ENCODE peak calls at places on chromosomes 6 and 20, in nine cellular contexts. One of them, this sample, is unnamed.

GRCh38 chr20:45258669-45259068 is 4.3 kb upstream of the SLPI start:
- DNase-seq in mucosa of gallbladder: no peak
- DNase-seq in GM12892: no peak
- DNase-seq in adrenal gland: no peak
- DNase-seq in NCI-H2029: no peak
- DNase-seq in HTR-8/SVneo: no peak
- DNase-seq in heart right ventricle: no peak
- DNase-seq in endothelial cell of umbilical vein: no peak
- DNase-seq in T-helper 2 cell: no peak
- DNase-seq in this sample: no peak

GRCh38 chr6:153790048-153790447 is 249.0 kb upstream of the OPRM1 start:
- DNase-seq in mucosa of gallbladder: peak
- DNase-seq in GM12892: no peak
- DNase-seq in adrenal gland: no peak
- DNase-seq in NCI-H2029: no peak
- DNase-seq in HTR-8/SVneo: peak
- DNase-seq in heart right ventricle: no peak
- DNase-seq in endothelial cell of umbilical vein: no peak
- DNase-seq in T-helper 2 cell: no peak
- DNase-seq in this sample: no peak

GRCh38 chr6:168742146-168742782 is 301.3 kb downstream of the SMOC2 start:
- DNase-seq in mucosa of gallbladder: no peak
- DNase-seq in GM12892: no peak
- DNase-seq in adrenal gland: no peak
- DNase-seq in NCI-H2029: no peak
- DNase-seq in HTR-8/SVneo: no peak
- DNase-seq in heart right ventricle: no peak
- DNase-seq in endothelial cell of umbilical vein: no peak
- DNase-seq in T-helper 2 cell: no peak
- DNase-seq in this sample: no peak

GRCh38 chr6:82030761-82031160 is 216.8 kb downstream of the IBTK start:
- DNase-seq in mucosa of gallbladder: no peak
- DNase-seq in GM12892: no peak
- DNase-seq in adrenal gland: no peak
- DNase-seq in NCI-H2029: no peak
- DNase-seq in HTR-8/SVneo: no peak
- DNase-seq in heart right ventricle: no peak
- DNase-seq in endothelial cell of umbilical vein: peak
- DNase-seq in T-helper 2 cell: no peak
- DNase-seq in this sample: no peak

GRCh38 chr6:162845972-162846371 is 118.2 kb downstream of the PACRG start:
- DNase-seq in mucosa of gallbladder: no peak
- DNase-seq in GM12892: no peak
- DNase-seq in adrenal gland: no peak
- DNase-seq in NCI-H2029: no peak
- DNase-seq in HTR-8/SVneo: no peak
- DNase-seq in heart right ventricle: no peak
- DNase-seq in endothelial cell of umbilical vein: no peak
- DNase-seq in T-helper 2 cell: no peak
- DNase-seq in this sample: no peak

GRCh38 chr6:14035448-14035847 is 82.1 kb upstream of the CD83 start:
- DNase-seq in mucosa of gallbladder: peak
- DNase-seq in GM12892: no peak
- DNase-seq in adrenal gland: no peak
- DNase-seq in NCI-H2029: no peak
- DNase-seq in HTR-8/SVneo: peak
- DNase-seq in heart right ventricle: no peak
- DNase-seq in endothelial cell of umbilical vein: no peak
- DNase-seq in T-helper 2 cell: no peak
- DNase-seq in this sample: no peak

GRCh38 chr6:142478117-142478516 is 176.3 kb downstream of the ADGRG6 start:
- DNase-seq in mucosa of gallbladder: no peak
- DNase-seq in GM12892: no peak
- DNase-seq in adrenal gland: no peak
- DNase-seq in NCI-H2029: no peak
- DNase-seq in HTR-8/SVneo: peak
- DNase-seq in heart right ventricle: no peak
- DNase-seq in endothelial cell of umbilical vein: no peak
- DNase-seq in T-helper 2 cell: peak
- DNase-seq in this sample: no peak

GRCh38 chr6:26205625-26206574 is 118.7 kb downstream of the HFE start:
- DNase-seq in mucosa of gallbladder: no peak
- DNase-seq in GM12892: no peak
- DNase-seq in adrenal gland: no peak
- DNase-seq in NCI-H2029: peak
- DNase-seq in HTR-8/SVneo: no peak
- DNase-seq in heart right ventricle: no peak
- DNase-seq in endothelial cell of umbilical vein: peak
- DNase-seq in T-helper 2 cell: peak
- DNase-seq in this sample: peak

GRCh38 chr6:8939615-8940014 is 504.3 kb upstream of the SLC35B3 start:
- DNase-seq in mucosa of gallbladder: no peak
- DNase-seq in GM12892: no peak
- DNase-seq in adrenal gland: no peak
- DNase-seq in NCI-H2029: peak
- DNase-seq in HTR-8/SVneo: peak
- DNase-seq in heart right ventricle: no peak
- DNase-seq in endothelial cell of umbilical vein: no peak
- DNase-seq in T-helper 2 cell: no peak
- DNase-seq in this sample: peak

GRCh38 chr6:127880452-127880851 is 20.4 kb downstream of the THEMIS start:
- DNase-seq in mucosa of gallbladder: no peak
- DNase-seq in GM12892: no peak
- DNase-seq in adrenal gland: no peak
- DNase-seq in NCI-H2029: no peak
- DNase-seq in HTR-8/SVneo: no peak
- DNase-seq in heart right ventricle: no peak
- DNase-seq in endothelial cell of umbilical vein: no peak
- DNase-seq in T-helper 2 cell: peak
- DNase-seq in this sample: no peak

GRCh38 chr6:155832596-155832995 is 377.0 kb upstream of the NOX3 start:
- DNase-seq in mucosa of gallbladder: no peak
- DNase-seq in GM12892: no peak
- DNase-seq in adrenal gland: no peak
- DNase-seq in NCI-H2029: no peak
- DNase-seq in HTR-8/SVneo: peak
- DNase-seq in heart right ventricle: no peak
- DNase-seq in endothelial cell of umbilical vein: peak
- DNase-seq in T-helper 2 cell: no peak
- DNase-seq in this sample: no peak

GRCh38 chr6:27531772-27532459 is 59.0 kb upstream of the ZNF184 start:
- DNase-seq in mucosa of gallbladder: no peak
- DNase-seq in GM12892: no peak
- DNase-seq in adrenal gland: no peak
- DNase-seq in NCI-H2029: no peak
- DNase-seq in HTR-8/SVneo: no peak
- DNase-seq in heart right ventricle: no peak
- DNase-seq in endothelial cell of umbilical vein: no peak
- DNase-seq in T-helper 2 cell: no peak
- DNase-seq in this sample: no peak

GRCh38 chr6:34888441-34888820 is 589 bp upstream of the TAF11 start:
- DNase-seq in mucosa of gallbladder: no peak
- DNase-seq in GM12892: no peak
- DNase-seq in adrenal gland: no peak
- DNase-seq in NCI-H2029: no peak
- DNase-seq in HTR-8/SVneo: no peak
- DNase-seq in heart right ventricle: no peak
- DNase-seq in endothelial cell of umbilical vein: no peak
- DNase-seq in T-helper 2 cell: no peak
- DNase-seq in this sample: no peak

GRCh38 chr20:47330933-47331708 is 25.4 kb downstream of the ZMYND8 start:
- DNase-seq in mucosa of gallbladder: no peak
- DNase-seq in GM12892: no peak
- DNase-seq in adrenal gland: peak
- DNase-seq in NCI-H2029: no peak
- DNase-seq in HTR-8/SVneo: peak
- DNase-seq in heart right ventricle: no peak
- DNase-seq in endothelial cell of umbilical vein: peak
- DNase-seq in T-helper 2 cell: no peak
- DNase-seq in this sample: no peak

GRCh38 chr6:169194737-169195136 is 58.9 kb downstream of the THBS2 start:
- DNase-seq in mucosa of gallbladder: no peak
- DNase-seq in GM12892: no peak
- DNase-seq in adrenal gland: no peak
- DNase-seq in NCI-H2029: no peak
- DNase-seq in HTR-8/SVneo: no peak
- DNase-seq in heart right ventricle: no peak
- DNase-seq in endothelial cell of umbilical vein: no peak
- DNase-seq in T-helper 2 cell: no peak
- DNase-seq in this sample: no peak

GRCh38 chr6:42979523-42980177 is 669 bp upstream of the PEX6 start:
- DNase-seq in mucosa of gallbladder: no peak
- DNase-seq in GM12892: no peak
- DNase-seq in adrenal gland: no peak
- DNase-seq in NCI-H2029: no peak
- DNase-seq in HTR-8/SVneo: peak
- DNase-seq in heart right ventricle: no peak
- DNase-seq in endothelial cell of umbilical vein: no peak
- DNase-seq in T-helper 2 cell: peak
- DNase-seq in this sample: no peak

GRCh38 chr6:95176322-95176721 is 401.0 kb upstream of the MANEA start:
- DNase-seq in mucosa of gallbladder: no peak
- DNase-seq in GM12892: no peak
- DNase-seq in adrenal gland: no peak
- DNase-seq in NCI-H2029: no peak
- DNase-seq in HTR-8/SVneo: no peak
- DNase-seq in heart right ventricle: no peak
- DNase-seq in endothelial cell of umbilical vein: no peak
- DNase-seq in T-helper 2 cell: no peak
- DNase-seq in this sample: no peak

GRCh38 chr20:43722153-43722505 is 4.7 kb downstream of the GTSF1L start:
- DNase-seq in mucosa of gallbladder: no peak
- DNase-seq in GM12892: no peak
- DNase-seq in adrenal gland: no peak
- DNase-seq in NCI-H2029: no peak
- DNase-seq in HTR-8/SVneo: no peak
- DNase-seq in heart right ventricle: no peak
- DNase-seq in endothelial cell of umbilical vein: no peak
- DNase-seq in T-helper 2 cell: peak
- DNase-seq in this sample: no peak

GRCh38 chr20:20210327-20210726 is 157.6 kb upstream of the INSM1 start:
- DNase-seq in mucosa of gallbladder: no peak
- DNase-seq in GM12892: no peak
- DNase-seq in adrenal gland: no peak
- DNase-seq in NCI-H2029: no peak
- DNase-seq in HTR-8/SVneo: no peak
- DNase-seq in heart right ventricle: peak
- DNase-seq in endothelial cell of umbilical vein: no peak
- DNase-seq in T-helper 2 cell: no peak
- DNase-seq in this sample: no peak

GRCh38 chr20:38290829-38291581 is 13.0 kb upstream of the BPI start:
- DNase-seq in mucosa of gallbladder: no peak
- DNase-seq in GM12892: no peak
- DNase-seq in adrenal gland: no peak
- DNase-seq in NCI-H2029: no peak
- DNase-seq in HTR-8/SVneo: peak
- DNase-seq in heart right ventricle: peak
- DNase-seq in endothelial cell of umbilical vein: peak
- DNase-seq in T-helper 2 cell: no peak
- DNase-seq in this sample: no peak

This sample was measured in DMS153.